ENCODE peak calls at places on chromosomes 6 and 20, in seven cellular contexts. Q is heart left ventricle, A is uterus, X is breast epithelium, E is IMR-90, F is H54, C is ovary. I is an unnamed sample.
A peak's percentile ranks its signal among the peaks of the same experiment; 100 is the strongest.

GRCh38 chr20:34691838-34692237 is 12.3 kb upstream of the TP53INP2 start:
- DNase-seq in Q (no peak), A (no peak), X (no peak), E (no peak), F (no peak), C (no peak), I (no peak)

GRCh38 chr6:37783831-37784584 is 35.5 kb upstream of the ZFAND3 start:
- DNase-seq in Q (no peak), A (peak; percentile 49), X (no peak), E (no peak), F (no peak), C (peak; percentile 48), I (no peak)

GRCh38 chr20:26243731-26244130 is 547.1 kb upstream of the ZNF337 start:
- DNase-seq in Q (no peak), A (no peak), X (no peak), E (no peak), F (no peak), C (no peak), I (no peak)

GRCh38 chr6:18507018-18507415 is 119.9 kb downstream of the RNF144B start:
- DNase-seq in Q (no peak), A (no peak), X (no peak), E (no peak), F (no peak), C (no peak), I (no peak)

GRCh38 chr6:169965657-169966311 is 214.4 kb downstream of the ERMARD start:
- DNase-seq in Q (no peak), A (no peak), X (no peak), E (no peak), F (no peak), C (peak; percentile 7), I (no peak)

GRCh38 chr20:46695888-46696287 is 6.6 kb upstream of the TP53RK start:
- DNase-seq in Q (no peak), A (no peak), X (no peak), E (peak; percentile 69), F (no peak), C (no peak), I (no peak)

GRCh38 chr6:163724196-163724595 is 309.7 kb downstream of the QKI start:
- DNase-seq in Q (no peak), A (no peak), X (no peak), E (no peak), F (no peak), C (no peak), I (no peak)

GRCh38 chr20:58634818-58635665 is 16.0 kb upstream of the STX16 start:
- DNase-seq in Q (peak; percentile 21), A (peak; percentile 26), X (no peak), E (peak; percentile 61), F (no peak), C (peak; percentile 54), I (no peak)

GRCh38 chr20:51750037-51750769 is 18.0 kb downstream of the ATP9A start:
- DNase-seq in Q (peak; percentile 82), A (peak; percentile 68), X (peak; percentile 80), E (peak; percentile 94), F (peak; percentile 80), C (peak; percentile 40), I (no peak)

GRCh38 chr6:107320126-107320525 is 139.2 kb downstream of the PDSS2 start:
- DNase-seq in Q (no peak), A (no peak), X (no peak), E (peak; percentile 44), F (no peak), C (no peak), I (no peak)

GRCh38 chr20:38177201-38177600 is 12.1 kb upstream of the TGM2 start:
- DNase-seq in Q (no peak), A (no peak), X (no peak), E (no peak), F (no peak), C (no peak), I (no peak)

GRCh38 chr6:43699564-43700186 is 12.1 kb upstream of the MRPS18A start:
- DNase-seq in Q (no peak), A (no peak), X (peak; percentile 74), E (peak; percentile 68), F (peak; percentile 60), C (no peak), I (no peak)

GRCh38 chr20:59777814-59778575 is 155.4 kb downstream of the SYCP2 start:
- DNase-seq in Q (no peak), A (no peak), X (peak; percentile 24), E (no peak), F (no peak), C (no peak), I (no peak)

GRCh38 chr6:146803601-146804000 is 204.8 kb downstream of the ADGB start:
- DNase-seq in Q (peak; percentile 33), A (no peak), X (no peak), E (no peak), F (no peak), C (peak; percentile 21), I (no peak)

GRCh38 chr20:17498181-17498580 is 33.0 kb downstream of the BFSP1 start:
- DNase-seq in Q (no peak), A (no peak), X (no peak), E (peak; percentile 45), F (no peak), C (no peak), I (no peak)

GRCh38 chr6:35485402-35485877 is 11.4 kb downstream of the TEAD3 start:
- DNase-seq in Q (no peak), A (peak; percentile 74), X (no peak), E (no peak), F (peak; percentile 88), C (peak; percentile 83), I (no peak)

GRCh38 chr6:23388239-23388803 is 737.7 kb upstream of the NRSN1 start:
- DNase-seq in Q (no peak), A (no peak), X (no peak), E (no peak), F (no peak), C (no peak), I (no peak)

GRCh38 chr6:42970859-42971612 is 7.9 kb downstream of the PEX6 start:
- DNase-seq in Q (no peak), A (no peak), X (no peak), E (peak; percentile 34), F (no peak), C (no peak), I (peak; percentile 84)

GRCh38 chr20:3081641-3082040 is 2.9 kb downstream of the AVP start:
- DNase-seq in Q (no peak), A (no peak), X (no peak), E (no peak), F (no peak), C (no peak), I (no peak)

GRCh38 chr6:5471044-5471443 is 209.7 kb downstream of the FARS2 start:
- DNase-seq in Q (peak; percentile 60), A (peak; percentile 30), X (no peak), E (peak; percentile 58), F (peak; percentile 33), C (no peak), I (peak; percentile 60)

GRCh38 chr6:56816393-56816792 is 138.5 kb upstream of the BEND6 start:
- DNase-seq in Q (no peak), A (no peak), X (no peak), E (no peak), F (no peak), C (no peak), I (no peak)

GRCh38 chr6:15327271-15327670 is 81.4 kb downstream of the JARID2 start:
- DNase-seq in Q (no peak), A (no peak), X (no peak), E (no peak), F (no peak), C (no peak), I (peak; percentile 91)

GRCh38 chr6:25218346-25218745 is 60.8 kb upstream of the CARMIL1 start:
- DNase-seq in Q (no peak), A (no peak), X (no peak), E (no peak), F (no peak), C (no peak), I (no peak)

GRCh38 chr6:139028658-139029469 is at the start of gene ABRACL:
- DNase-seq in Q (peak; percentile 58), A (peak; percentile 58), X (peak; percentile 67), E (peak; percentile 63), F (peak; percentile 28), C (peak; percentile 56), I (peak; percentile 64)

GRCh38 chr6:127914240-127914639 is 13.4 kb upstream of the THEMIS start:
- DNase-seq in Q (no peak), A (no peak), X (no peak), E (no peak), F (no peak), C (no peak), I (no peak)

GRCh38 chr6:106411643-106412200 is 51.2 kb downstream of the CRYBG1 start:
- DNase-seq in Q (no peak), A (no peak), X (no peak), E (no peak), F (no peak), C (no peak), I (no peak)

GRCh38 chr6:11412011-11412424 is 125.5 kb upstream of the TMEM170B start:
- DNase-seq in Q (no peak), A (no peak), X (no peak), E (peak; percentile 38), F (no peak), C (no peak), I (no peak)

GRCh38 chr6:137647762-137648412 is 153.7 kb upstream of the OLIG3 start:
- DNase-seq in Q (no peak), A (no peak), X (no peak), E (peak; percentile 13), F (peak; percentile 2), C (no peak), I (no peak)
- TF ChIP-seq POLR2A in Q (no peak), A (no peak), X (no peak), E (no peak), F (no peak), C (no peak), I (no peak)

GRCh38 chr6:22030730-22031619 is 265.9 kb downstream of the PRL start:
- DNase-seq in Q (no peak), A (no peak), X (no peak), E (no peak), F (no peak), C (no peak), I (no peak)
- TF ChIP-seq POLR2A in Q (no peak), A (no peak), X (no peak), E (no peak), F (no peak), C (no peak), I (no peak)

DNA sequence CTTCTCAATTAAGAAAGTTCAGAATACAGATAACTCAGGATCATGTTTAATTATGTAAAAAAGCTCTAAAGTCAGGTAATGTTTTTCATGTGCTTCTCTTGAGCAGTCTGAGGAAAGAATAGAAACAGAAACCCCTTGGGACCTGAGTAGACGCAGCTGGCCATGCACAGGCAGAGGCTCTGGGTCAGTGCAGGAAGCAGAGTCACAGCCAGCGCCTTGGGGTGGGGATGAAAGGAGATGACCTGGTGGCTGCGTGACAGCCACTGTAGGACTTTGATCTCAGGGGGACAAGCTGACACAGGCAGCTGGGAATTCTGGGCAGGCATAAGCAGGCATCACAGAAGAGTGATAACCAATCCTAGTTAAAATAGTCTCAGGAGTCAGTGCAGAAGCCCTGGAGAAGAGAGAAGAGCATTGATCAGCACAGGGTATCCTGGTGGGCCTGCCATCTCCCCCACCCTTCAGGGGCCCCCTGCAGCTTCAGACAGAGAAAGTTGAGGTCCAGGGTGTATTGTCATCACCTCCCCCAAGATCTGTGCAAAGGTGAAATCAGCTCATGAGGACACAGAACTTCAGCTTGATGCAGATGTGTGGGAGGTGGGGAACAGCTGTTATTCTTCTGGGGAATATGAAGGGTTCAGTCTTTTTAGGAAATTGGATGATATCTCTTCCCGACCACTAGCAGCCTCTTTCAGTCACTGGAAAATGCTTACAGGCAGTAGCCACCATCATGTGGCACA is 6.4 kb downstream of the HLA-DQB1 start:
- DNase-seq in Q (peak; percentile 31), A (no peak), X (no peak), E (no peak), F (no peak), C (no peak), I (no peak)
- TF ChIP-seq POLR2A in Q (no peak), A (no peak), X (no peak), E (no peak), F (no peak), C (no peak), I (no peak)

GRCh38 chr6:122609881-122610689 is at the start of gene PKIB:
- DNase-seq in Q (peak; percentile 59), A (peak; percentile 31), X (peak; percentile 78), E (peak; percentile 51), F (peak; percentile 52), C (peak; percentile 33), I (peak; percentile 55)
- TF ChIP-seq POLR2A in Q (no peak), A (no peak), X (no peak), E (no peak), F (peak; percentile 13), C (no peak), I (no peak)